ENCODE peak calls at places on chromosomes 7 and 10, in five cellular contexts. F is AG08396; D is GM23248; J is effector memory CD8-positive, alpha-beta T cell; I is left cardiac atrium. Y is an unnamed sample.

GRCh38 chr7:44194069-44194468 is 4.8 kb upstream of the GCK start:
- DNase-seq in F (no peak), D (peak), J (no peak), I (no peak), Y (no peak)

GRCh38 chr7:78420001-78420400 is 621.4 kb downstream of the PHTF2 start:
- DNase-seq in F (no peak), D (no peak), J (no peak), I (no peak), Y (no peak)

GRCh38 chr7:131480384-131481315 is 75.8 kb downstream of the PODXL start:
- DNase-seq in F (no peak), D (no peak), J (no peak), I (no peak), Y (no peak)

GRCh38 chr7:71308105-71308504 is 176.2 kb downstream of the GALNT17 start:
- DNase-seq in F (no peak), D (no peak), J (no peak), I (no peak), Y (peak)

GRCh38 chr10:127293640-127294039 is 97.2 kb upstream of the INSYN2A start:
- DNase-seq in F (no peak), D (no peak), J (peak), I (no peak), Y (no peak)

GRCh38 chr10:618229-618989 is 71.1 kb downstream of the DIP2C start:
- DNase-seq in F (no peak), D (no peak), J (no peak), I (no peak), Y (no peak)

GRCh38 chr7:151383638-151384351 is 26.0 kb downstream of the WDR86 start:
- DNase-seq in F (no peak), D (no peak), J (no peak), I (no peak), Y (no peak)

GRCh38 chr7:98624846-98625420 is 7.8 kb downstream of the NPTX2 start:
- DNase-seq in F (no peak), D (no peak), J (no peak), I (no peak), Y (no peak)

GRCh38 chr7:131895541-131896173 is 339.2 kb upstream of the PODXL start:
- DNase-seq in F (peak), D (peak), J (no peak), I (no peak), Y (peak)

GRCh38 chr7:106059556-106059955 is 52.6 kb downstream of the SYPL1 start:
- DNase-seq in F (no peak), D (peak), J (no peak), I (no peak), Y (no peak)